ENCODE peak calls at places on chromosomes 2 and 18, in six cellular contexts. C is LNCaP clone FGC, W is PC-3, J is GM12865, V is suprapubic skin, K is brain microvascular endothelial cell. O is an unnamed sample.

GRCh38 chr2:237677951-237678481 is 50.6 kb downstream of the LRRFIP1 start:
- DNase-seq in C (no peak), W (no peak), J (no peak), V (no peak), K (peak), O (no peak)

GRCh38 chr18:35605686-35606417 is 24.3 kb downstream of the GALNT1 start:
- DNase-seq in C (no peak), W (peak), J (no peak), V (no peak), K (peak), O (no peak)

GRCh38 chr2:189066037-189066436 is 91.9 kb downstream of the COL3A1 start:
- DNase-seq in C (no peak), W (peak), J (no peak), V (no peak), K (no peak), O (no peak)

GRCh38 chr2:221817052-221817451 is 244.9 kb upstream of the EPHA4 start:
- DNase-seq in C (no peak), W (peak), J (no peak), V (no peak), K (no peak), O (no peak)

GRCh38 chr2:39796130-39796529 is 17.1 kb upstream of the THUMPD2 start:
- DNase-seq in C (no peak), W (no peak), J (no peak), V (no peak), K (no peak), O (no peak)

GRCh38 chr2:231260442-231260841 is 62.0 kb downstream of the ARMC9 start:
- DNase-seq in C (no peak), W (peak), J (no peak), V (no peak), K (peak), O (no peak)

GRCh38 chr2:162343824-162344616 is at the start of gene GCA:
- DNase-seq in C (peak), W (peak), J (peak), V (peak), K (peak), O (peak)

GRCh38 chr18:34976084-34976483 is 65.1 kb upstream of the MAPRE2 start:
- DNase-seq in C (no peak), W (no peak), J (no peak), V (no peak), K (no peak), O (no peak)

GRCh38 chr2:199339826-199340605 is 117.7 kb downstream of the SATB2 start:
- DNase-seq in C (no peak), W (peak), J (no peak), V (no peak), K (no peak), O (no peak)

GRCh38 chr2:144480257-144480656 is 39.7 kb downstream of the ZEB2 start:
- DNase-seq in C (no peak), W (peak), J (no peak), V (no peak), K (no peak), O (no peak)

GRCh38 chr2:157887946-157888345 is 11.8 kb upstream of the ACVR1 start:
- DNase-seq in C (no peak), W (no peak), J (no peak), V (no peak), K (no peak), O (no peak)

GRCh38 chr2:161237397-161238263 is 70.6 kb upstream of the PSMD14 start:
- DNase-seq in C (no peak), W (peak), J (peak), V (peak), K (no peak), O (peak)

GRCh38 chr2:168613510-168613909 is 157.4 kb downstream of the CERS6 start:
- DNase-seq in C (no peak), W (no peak), J (no peak), V (no peak), K (no peak), O (no peak)

GRCh38 chr2:136134126-136134525 is 16.2 kb upstream of the CXCR4 start:
- DNase-seq in C (no peak), W (no peak), J (peak), V (no peak), K (no peak), O (peak)

GRCh38 chr2:158841839-158842238 is 46.7 kb downstream of the DAPL1 start:
- DNase-seq in C (no peak), W (no peak), J (no peak), V (no peak), K (no peak), O (no peak)

DNA sequence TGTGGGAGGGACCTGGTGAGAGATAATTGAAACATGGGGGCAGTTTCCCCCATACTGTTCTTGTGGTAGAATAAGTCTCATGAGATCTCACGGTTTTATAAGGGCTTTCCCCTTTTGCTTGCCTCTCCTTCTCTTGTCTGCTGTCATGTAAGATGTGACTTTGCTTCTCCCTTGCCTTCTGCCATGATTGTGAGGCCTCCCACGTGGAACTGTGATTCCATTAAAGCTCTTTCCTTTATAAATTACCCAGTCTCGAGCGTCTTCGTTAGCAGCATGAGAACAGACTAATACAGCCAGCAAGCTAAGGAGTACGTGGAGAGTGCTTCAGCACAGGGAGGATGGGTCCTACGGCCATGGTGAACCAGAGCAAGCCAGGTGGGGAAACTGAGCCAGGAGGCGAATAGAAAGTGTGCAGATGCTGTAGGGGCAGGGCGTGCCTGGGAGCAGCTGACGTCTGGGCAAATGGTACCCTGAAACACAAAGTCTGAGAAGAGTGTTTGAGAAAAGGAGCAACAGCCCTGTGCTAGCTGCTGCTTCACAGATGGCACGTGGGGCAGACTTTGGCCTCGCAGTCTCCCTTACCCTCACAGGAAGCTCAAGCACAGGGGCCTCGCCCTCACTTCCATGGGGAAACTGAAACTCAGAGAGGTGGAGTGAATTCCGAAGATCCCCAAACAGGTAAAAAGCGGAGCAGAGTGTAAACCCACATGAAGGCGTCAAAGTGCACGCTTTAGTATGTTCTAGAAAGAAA is 64.2 kb downstream of the MYT1L start:
- DNase-seq in C (no peak), W (no peak), J (no peak), V (no peak), K (no peak), O (no peak)
- TF ChIP-seq CTCF in C (no peak), W (no peak), J (no peak), V (no peak), K (no peak), O (no peak)

GRCh38 chr2:8116661-8117060 is 565.2 kb upstream of the ID2 start:
- DNase-seq in C (no peak), W (no peak), J (peak), V (no peak), K (no peak), O (no peak)
- H3K4me3 ChIP-seq in C (no peak), W (no peak), J (no peak), V (no peak), K (no peak), O (no peak)

GRCh38 chr2:49619804-49620203 is 465.5 kb upstream of the FSHR start:
- DNase-seq in C (no peak), W (no peak), J (no peak), V (no peak), K (no peak), O (no peak)
- TF ChIP-seq CTCF in C (no peak), W (peak), J (no peak), V (no peak), K (no peak), O (no peak)

DNA sequence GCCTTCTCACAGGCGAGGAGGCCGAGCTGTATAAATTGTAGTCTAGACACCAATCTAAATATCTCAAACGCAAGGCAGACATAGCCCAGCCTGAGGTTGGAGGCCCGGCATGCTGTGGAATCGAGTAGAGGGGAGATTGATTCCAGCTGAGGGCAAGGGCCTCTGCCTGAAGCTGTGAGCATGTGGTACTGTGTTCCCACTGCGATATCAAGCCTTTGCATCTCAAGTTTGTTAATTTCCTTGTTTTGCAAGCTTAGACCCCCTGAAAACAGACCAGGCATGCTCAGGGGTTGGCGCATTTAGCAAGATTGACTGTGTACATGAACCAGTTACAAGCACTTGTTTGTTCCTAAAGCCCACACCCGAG is 65.1 kb upstream of the FOSL2 start:
- DNase-seq in C (no peak), W (no peak), J (no peak), V (no peak), K (no peak), O (no peak)
- H3K4me3 ChIP-seq in C (no peak), W (no peak), J (no peak), V (no peak), K (no peak), O (no peak)

DNA sequence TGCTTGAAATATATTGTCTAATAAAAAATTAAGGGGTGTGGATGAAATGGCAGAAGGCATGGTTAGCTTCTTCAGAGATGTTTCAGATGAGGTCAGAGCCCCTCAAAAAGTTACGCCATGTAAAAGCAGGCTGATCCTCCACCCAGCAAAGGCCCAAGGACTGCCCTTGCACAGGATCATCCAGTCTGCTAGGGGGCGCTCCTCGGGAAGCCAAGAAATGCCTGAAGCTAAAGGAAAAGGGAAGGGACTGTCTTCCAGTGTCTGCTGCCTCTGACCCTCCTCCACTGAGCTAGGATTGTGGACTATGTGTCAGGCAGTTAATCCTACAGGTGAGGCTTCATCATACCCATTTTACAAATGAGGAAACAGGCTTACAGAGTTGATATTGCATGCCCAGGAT is 33.8 kb upstream of the TEX51 start:
- DNase-seq in C (no peak), W (no peak), J (no peak), V (no peak), K (no peak), O (peak)
- TF ChIP-seq CTCF in C (peak), W (peak), J (peak), V (no peak), K (peak), O (no peak)

DNA sequence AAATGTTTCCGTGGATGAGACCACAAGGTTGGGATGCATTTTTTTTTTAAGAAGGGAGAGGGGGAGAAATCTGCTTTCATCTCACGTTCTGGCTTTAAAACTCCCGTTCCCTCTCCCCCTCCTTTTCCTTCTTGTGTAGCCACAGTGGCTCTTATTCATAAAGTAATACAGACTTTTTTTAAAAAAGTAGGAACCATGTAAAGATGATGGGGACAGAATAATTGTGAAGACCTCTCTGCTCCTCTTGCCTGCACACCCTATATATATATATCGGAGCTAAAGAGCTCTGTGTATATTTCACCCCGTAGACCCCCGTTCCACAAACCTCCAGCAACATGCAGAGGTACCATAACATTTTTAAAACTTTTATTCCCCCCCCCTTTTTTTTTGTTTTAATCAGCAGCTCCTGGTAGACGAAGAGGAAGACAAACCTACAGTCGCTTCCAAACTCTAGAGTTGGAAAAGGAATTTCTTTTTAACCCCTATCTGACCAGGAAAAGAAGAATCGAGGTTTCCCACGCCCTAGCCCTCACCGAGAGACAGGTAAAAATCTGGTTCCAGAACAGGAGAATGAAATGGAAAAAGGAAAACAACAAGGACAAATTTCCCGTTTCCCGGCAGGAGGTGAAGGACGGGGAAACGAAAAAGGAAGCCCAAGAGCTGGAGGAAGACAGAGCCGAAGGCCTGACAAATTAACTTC is 1.6 kb downstream of the HOXD8 start:
- DNase-seq in C (no peak), W (no peak), J (no peak), V (no peak), K (no peak), O (no peak)
- H3K4me3 ChIP-seq in C (no peak), W (peak), J (no peak), V (peak), K (no peak), O (peak)

GRCh38 chr18:47531759-47532158 is 280.3 kb upstream of the SKOR2 start:
- DNase-seq in C (no peak), W (no peak), J (no peak), V (no peak), K (no peak), O (no peak)
- TF ChIP-seq CTCF in C (peak), W (no peak), J (no peak), V (no peak), K (no peak), O (no peak)

GRCh38 chr2:46956981-46957531 is 41.5 kb upstream of the MCFD2 start:
- DNase-seq in C (no peak), W (no peak), J (no peak), V (no peak), K (no peak), O (no peak)

GRCh38 chr2:46955764-46956163 is 40.2 kb upstream of the MCFD2 start:
- DNase-seq in C (no peak), W (no peak), J (no peak), V (no peak), K (no peak), O (no peak)

GRCh38 chr2:46958431-46959017 is 42.9 kb upstream of the MCFD2 start:
- DNase-seq in C (no peak), W (no peak), J (no peak), V (no peak), K (no peak), O (no peak)

GRCh38 chr2:46952171-46952570 is 36.6 kb upstream of the MCFD2 start:
- DNase-seq in C (no peak), W (no peak), J (no peak), V (no peak), K (no peak), O (no peak)

GRCh38 chr2:46954951-46955571 is 39.5 kb upstream of the MCFD2 start:
- DNase-seq in C (no peak), W (peak), J (no peak), V (no peak), K (peak), O (peak)
- H3K4me3 ChIP-seq in C (no peak), W (peak), J (no peak), V (no peak), K (no peak), O (peak)